ENCODE peak calls at places on chromosomes 2 and 18, in six cellular contexts. S, Y, V, H, B and K are unnamed samples.

GRCh38 chr2:118059919-118060478 is 28.3 kb upstream of the INSIG2 start:
- DNase-seq in S (no peak), Y (peak), V (no peak), H (no peak), B (no peak), K (peak)

GRCh38 chr2:66084948-66085590 is 349.9 kb upstream of the MEIS1 start:
- DNase-seq in S (no peak), Y (no peak), V (no peak), H (no peak), B (no peak), K (peak)

GRCh38 chr2:162385516-162385915 is 41.6 kb downstream of the GCA start:
- DNase-seq in S (no peak), Y (no peak), V (no peak), H (no peak), B (no peak), K (no peak)

GRCh38 chr2:143514413-143514812 is 385.2 kb downstream of the ARHGAP15 start:
- DNase-seq in S (no peak), Y (no peak), V (no peak), H (no peak), B (no peak), K (no peak)

GRCh38 chr18:48084858-48085257 is 154.4 kb upstream of the SMAD2 start:
- DNase-seq in S (no peak), Y (no peak), V (no peak), H (no peak), B (no peak), K (no peak)

GRCh38 chr18:23972416-23972815 is 42.1 kb upstream of the TTC39C start:
- DNase-seq in S (no peak), Y (no peak), V (no peak), H (no peak), B (peak), K (no peak)

GRCh38 chr2:203535784-203536590 is 886 bp upstream of the RAPH1 start:
- DNase-seq in S (no peak), Y (peak), V (no peak), H (peak), B (no peak), K (no peak)

GRCh38 chr2:240968731-240969624 is 29.4 kb upstream of the SNED1 start:
- DNase-seq in S (no peak), Y (no peak), V (peak), H (no peak), B (no peak), K (no peak)

GRCh38 chr2:25294573-25295462 is 46.9 kb downstream of the DNMT3A start:
- DNase-seq in S (no peak), Y (peak), V (no peak), H (no peak), B (peak), K (peak)

GRCh38 chr2:136796339-136796738 is 31.0 kb downstream of the THSD7B start:
- DNase-seq in S (no peak), Y (no peak), V (no peak), H (no peak), B (no peak), K (peak)

GRCh38 chr18:77052656-77053309 is 79.8 kb downstream of the MBP start:
- DNase-seq in S (no peak), Y (no peak), V (no peak), H (no peak), B (no peak), K (peak)

GRCh38 chr18:70385474-70385873 is 96.6 kb downstream of the SOCS6 start:
- DNase-seq in S (no peak), Y (peak), V (peak), H (no peak), B (no peak), K (no peak)

GRCh38 chr2:225337183-225337582 is 62.3 kb upstream of the NYAP2 start:
- DNase-seq in S (no peak), Y (peak), V (no peak), H (no peak), B (no peak), K (no peak)

GRCh38 chr2:216849987-216850386 is 9.9 kb downstream of the TNP1 start:
- DNase-seq in S (no peak), Y (no peak), V (no peak), H (no peak), B (no peak), K (no peak)

GRCh38 chr2:85420743-85421705 is 2.5 kb downstream of the SH2D6 start:
- DNase-seq in S (peak), Y (peak), V (peak), H (no peak), B (peak), K (peak)

GRCh38 chr18:10405014-10405493 is 49.4 kb upstream of the APCDD1 start:
- DNase-seq in S (no peak), Y (no peak), V (no peak), H (no peak), B (no peak), K (no peak)

GRCh38 chr2:42768706-42769256 is 4.8 kb upstream of the OXER1 start:
- DNase-seq in S (no peak), Y (no peak), V (no peak), H (no peak), B (no peak), K (no peak)

GRCh38 chr2:20074001-20074648 is 22.7 kb upstream of the LAPTM4A start:
- DNase-seq in S (no peak), Y (no peak), V (no peak), H (no peak), B (no peak), K (no peak)

GRCh38 chr2:43426305-43427031 is 169.4 kb downstream of the THADA start:
- DNase-seq in S (no peak), Y (peak), V (peak), H (no peak), B (peak), K (peak)

GRCh38 chr18:79625195-79625923 is 54.2 kb upstream of the CTDP1 start:
- DNase-seq in S (no peak), Y (no peak), V (no peak), H (no peak), B (no peak), K (no peak)

GRCh38 chr2:174024524-174025270 is 59.5 kb upstream of the SP3 start:
- DNase-seq in S (no peak), Y (peak), V (no peak), H (peak), B (no peak), K (no peak)

GRCh38 chr2:126952216-126952615 is 53.5 kb downstream of the TEX51 start:
- DNase-seq in S (no peak), Y (no peak), V (no peak), H (no peak), B (no peak), K (no peak)

GRCh38 chr18:22971038-22971437 is 37.9 kb downstream of the RBBP8 start:
- DNase-seq in S (no peak), Y (no peak), V (no peak), H (no peak), B (no peak), K (no peak)

GRCh38 chr18:36580874-36581750 is 247.7 kb downstream of the TPGS2 start:
- DNase-seq in S (no peak), Y (peak), V (no peak), H (no peak), B (no peak), K (no peak)

GRCh38 chr2:222998459-222998858 is 53.5 kb upstream of the KCNE4 start:
- DNase-seq in S (no peak), Y (no peak), V (no peak), H (no peak), B (no peak), K (no peak)

GRCh38 chr2:231883468-231883881 is 42.7 kb downstream of the NPPC start:
- DNase-seq in S (no peak), Y (peak), V (no peak), H (no peak), B (no peak), K (no peak)

GRCh38 chr2:236731767-236732580 is 162.3 kb downstream of the ACKR3 start:
- DNase-seq in S (no peak), Y (peak), V (no peak), H (no peak), B (no peak), K (no peak)

GRCh38 chr2:106701134-106701994 is 184.6 kb downstream of the ST6GAL2 start:
- DNase-seq in S (no peak), Y (no peak), V (no peak), H (peak), B (no peak), K (no peak)